ENCODE peak calls at places on chromosome X, in six cellular contexts. S is brain microvascular endothelial cell; J is Peyer's patch; N is adrenal gland; O is colonic mucosa; Q is CD4-positive, CD25-positive, alpha-beta regulatory T cell. F is an unnamed sample.

GRCh38 chrX:143455045-143455444 is 62.2 kb downstream of the SPANXN3 start:
- DNase-seq in J (no peak), Q (no peak), N (no peak), S (peak), O (no peak), F (peak)

GRCh38 chrX:74449937-74450330 is 28.6 kb downstream of the SLC16A2 start:
- DNase-seq in S (peak), Q (no peak), O (no peak), J (no peak), N (no peak), F (no peak)

GRCh38 chrX:154351183-154352011 is 23.0 kb downstream of the FLNA start:
- DNase-seq in O (no peak), Q (no peak), J (peak), N (no peak), S (no peak), F (no peak)

GRCh38 chrX:11666180-11666579 is 460 bp upstream of the ARHGAP6 start:
- DNase-seq in N (no peak), Q (no peak), O (no peak), S (no peak), J (no peak), F (no peak)

GRCh38 chrX:135489542-135489941 is 30.9 kb upstream of the INTS6L start:
- DNase-seq in S (no peak), J (no peak), O (no peak), Q (no peak), N (no peak), F (no peak)

GRCh38 chrX:148310402-148311200 is 189.8 kb upstream of the AFF2 start:
- DNase-seq in N (no peak), J (peak), Q (peak), S (no peak), O (no peak), F (no peak)

GRCh38 chrX:119381349-119381944 is 17.7 kb upstream of the SLC25A43 start:
- DNase-seq in N (no peak), J (no peak), Q (no peak), S (no peak), O (no peak), F (no peak)

GRCh38 chrX:292900-293897 is 12.0 kb downstream of the PLCXD1 start:
- DNase-seq in J (peak), O (peak), N (no peak), S (no peak), Q (no peak), F (no peak)

GRCh38 chrX:129523076-129524055 is at the start of gene SMARCA1:
- DNase-seq in J (peak), S (peak), O (peak), N (peak), Q (no peak), F (no peak)

GRCh38 chrX:86103061-86103460 is 45.2 kb upstream of the DACH2 start:
- DNase-seq in J (no peak), Q (no peak), S (no peak), N (no peak), O (no peak), F (no peak)

GRCh38 chrX:38806875-38807601 is 5.8 kb downstream of the MID1IP1 start:
- DNase-seq in O (no peak), Q (no peak), N (no peak), S (no peak), J (no peak), F (no peak)

GRCh38 chrX:54066841-54067240 is 22.6 kb upstream of the PHF8 start:
- DNase-seq in J (no peak), O (no peak), S (no peak), Q (no peak), N (no peak), F (no peak)

GRCh38 chrX:96591418-96591817 is 93.2 kb upstream of the DIAPH2 start:
- DNase-seq in N (peak), O (no peak), J (no peak), S (no peak), Q (no peak), F (no peak)

GRCh38 chrX:115584715-115585114 is 23.7 kb downstream of the PLS3 start:
- DNase-seq in N (no peak), J (no peak), Q (no peak), O (no peak), S (no peak), F (no peak)

GRCh38 chrX:46757593-46757992 is 1.3 kb downstream of the SLC9A7 start:
- DNase-seq in J (no peak), O (no peak), S (no peak), Q (no peak), N (no peak), F (no peak)

GRCh38 chrX:119516157-119516702 is 48.0 kb downstream of the SLC25A5 start:
- DNase-seq in N (peak), Q (peak), J (peak), O (peak), S (peak), F (no peak)

GRCh38 chrX:154534526-154535322 is 11.9 kb downstream of the G6PD start:
- DNase-seq in J (peak), Q (peak), N (peak), O (peak), S (peak), F (no peak)

GRCh38 chrX:46595084-46595483 is 21.5 kb downstream of the CHST7 start:
- DNase-seq in J (no peak), O (no peak), Q (no peak), N (no peak), S (no peak), F (no peak)

GRCh38 chrX:122880952-122881351 is 303.1 kb upstream of the GRIA3 start:
- DNase-seq in S (no peak), J (no peak), N (no peak), O (no peak), Q (no peak), F (no peak)

GRCh38 chrX:28225508-28225907 is 244.3 kb upstream of the DCAF8L1 start:
- DNase-seq in J (no peak), N (no peak), S (peak), Q (no peak), O (no peak), F (no peak)

GRCh38 chrX:9370888-9371287 is 94.0 kb upstream of the TBL1X start:
- DNase-seq in S (no peak), O (no peak), Q (no peak), J (no peak), N (no peak), F (peak)

GRCh38 chrX:65034641-65035450 is 58.6 kb upstream of the ZC4H2 start:
- DNase-seq in J (peak), N (peak), O (peak), S (peak), Q (peak), F (peak)

GRCh38 chrX:11965436-11965835 is 172.8 kb upstream of the FRMPD4 start:
- DNase-seq in J (no peak), Q (no peak), N (no peak), O (no peak), S (no peak), F (no peak)

GRCh38 chrX:106862972-106863688 is 40.0 kb downstream of the RIPPLY1 start:
- DNase-seq in S (peak), J (peak), Q (no peak), N (peak), O (peak), F (no peak)

GRCh38 chrX:49075347-49075746 is 1.5 kb upstream of the PRAF2 start:
- DNase-seq in S (no peak), N (no peak), J (no peak), O (no peak), Q (no peak), F (no peak)

GRCh38 chrX:66200855-66201795 is 37.1 kb downstream of the HEPH start:
- DNase-seq in N (no peak), S (no peak), Q (no peak), J (no peak), O (peak), F (no peak)

GRCh38 chrX:45540181-45540580 is 339.5 kb upstream of the DIPK2B start:
- DNase-seq in Q (no peak), J (no peak), O (no peak), S (no peak), N (no peak), F (no peak)

GRCh38 chrX:1224954-1225353 is 12.5 kb upstream of the CRLF2 start:
- DNase-seq in O (no peak), J (no peak), S (no peak), Q (no peak), N (no peak), F (no peak)

GRCh38 chrX:121110536-121110935 is 63.1 kb downstream of the GLUD2 start:
- DNase-seq in O (no peak), N (no peak), J (no peak), Q (no peak), S (no peak), F (no peak)

GRCh38 chrX:120402363-120402762 is 40.5 kb downstream of the ATP1B4 start:
- DNase-seq in S (no peak), J (no peak), N (no peak), O (no peak), Q (no peak), F (no peak)

GRCh38 chrX:19127649-19128168 is 5.4 kb upstream of the ADGRG2 start:
- DNase-seq in S (peak), N (peak), J (no peak), O (no peak), Q (no peak), F (peak)

GRCh38 chrX:12974217-12974796 is 603 bp upstream of the TMSB4X start:
- DNase-seq in Q (peak), N (peak), S (no peak), O (peak), J (peak), F (peak)

GRCh38 chrX:1248381-1249061 is 20.1 kb upstream of the CSF2RA start:
- DNase-seq in N (no peak), J (no peak), O (no peak), S (no peak), Q (no peak), F (no peak)

GRCh38 chrX:20066968-20067708 is 49.6 kb downstream of the MAP7D2 start:
- DNase-seq in N (peak), O (peak), J (peak), Q (no peak), S (peak), F (no peak)

GRCh38 chrX:663841-664240 is 33.2 kb downstream of the SHOX start:
- DNase-seq in O (no peak), N (no peak), S (no peak), J (no peak), Q (no peak), F (no peak)

DNA sequence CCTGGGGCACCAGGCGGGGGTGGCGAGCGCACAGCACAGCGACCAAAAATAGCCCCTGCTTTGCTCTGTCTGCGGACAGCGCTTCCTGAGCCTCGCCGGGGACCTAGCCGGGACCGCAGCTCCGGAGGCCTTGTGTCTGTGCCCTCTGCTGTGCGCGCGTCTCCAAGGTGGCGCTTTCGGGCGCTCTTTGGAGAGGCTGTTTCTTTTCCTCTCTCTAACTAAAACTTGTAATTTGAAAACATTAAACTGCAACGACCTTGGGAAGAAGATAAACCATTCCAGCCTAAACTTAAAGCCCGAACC is 3.4 kb downstream of the ARX start:
- DNase-seq in Q (no peak), O (no peak), N (no peak), J (no peak), S (no peak), F (no peak)
- H3K4me3 ChIP-seq in Q (no peak), O (no peak), N (no peak), J (peak), S (no peak), F (no peak)

DNA sequence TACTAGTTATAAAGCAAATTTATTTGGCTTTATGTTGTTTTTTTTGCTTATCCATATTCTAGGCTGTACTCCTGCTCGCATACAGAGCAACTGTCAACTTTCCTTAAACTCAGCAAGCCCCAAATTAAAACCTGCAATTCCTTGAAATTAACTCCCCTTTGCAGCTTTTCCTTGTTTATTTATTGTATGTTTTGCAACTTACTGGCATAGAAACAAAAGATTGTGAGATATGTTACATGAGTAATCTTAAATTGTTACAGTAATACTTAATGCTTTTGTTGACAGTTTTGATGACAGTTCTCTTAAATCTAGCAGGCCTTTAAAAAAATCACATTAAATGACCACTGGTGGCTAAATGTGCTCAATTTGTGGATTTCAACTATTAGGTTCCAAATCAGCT is 4.5 kb downstream of the DDX3X start:
- DNase-seq in N (no peak), O (no peak), J (no peak), Q (no peak), S (no peak), F (no peak)
- H3K4me3 ChIP-seq in N (peak), O (no peak), J (no peak), Q (peak), S (no peak), F (no peak)

GRCh38 chrX:152895724-152896420 is 2.0 kb upstream of the ZNF185 start:
- DNase-seq in J (peak), Q (no peak), N (no peak), S (no peak), O (peak), F (no peak)

GRCh38 chrX:152896450-152896849 is 1.4 kb upstream of the ZNF185 start:
- DNase-seq in N (no peak), J (no peak), Q (no peak), S (peak), O (no peak), F (no peak)

GRCh38 chrX:152899111-152899873 is 1.4 kb downstream of the ZNF185 start:
- DNase-seq in O (no peak), N (no peak), J (no peak), S (no peak), Q (no peak), F (no peak)

GRCh38 chrX:152898442-152898841 is 575 bp downstream of the ZNF185 start:
- DNase-seq in N (no peak), O (no peak), S (no peak), J (no peak), Q (no peak), F (no peak)

DNA sequence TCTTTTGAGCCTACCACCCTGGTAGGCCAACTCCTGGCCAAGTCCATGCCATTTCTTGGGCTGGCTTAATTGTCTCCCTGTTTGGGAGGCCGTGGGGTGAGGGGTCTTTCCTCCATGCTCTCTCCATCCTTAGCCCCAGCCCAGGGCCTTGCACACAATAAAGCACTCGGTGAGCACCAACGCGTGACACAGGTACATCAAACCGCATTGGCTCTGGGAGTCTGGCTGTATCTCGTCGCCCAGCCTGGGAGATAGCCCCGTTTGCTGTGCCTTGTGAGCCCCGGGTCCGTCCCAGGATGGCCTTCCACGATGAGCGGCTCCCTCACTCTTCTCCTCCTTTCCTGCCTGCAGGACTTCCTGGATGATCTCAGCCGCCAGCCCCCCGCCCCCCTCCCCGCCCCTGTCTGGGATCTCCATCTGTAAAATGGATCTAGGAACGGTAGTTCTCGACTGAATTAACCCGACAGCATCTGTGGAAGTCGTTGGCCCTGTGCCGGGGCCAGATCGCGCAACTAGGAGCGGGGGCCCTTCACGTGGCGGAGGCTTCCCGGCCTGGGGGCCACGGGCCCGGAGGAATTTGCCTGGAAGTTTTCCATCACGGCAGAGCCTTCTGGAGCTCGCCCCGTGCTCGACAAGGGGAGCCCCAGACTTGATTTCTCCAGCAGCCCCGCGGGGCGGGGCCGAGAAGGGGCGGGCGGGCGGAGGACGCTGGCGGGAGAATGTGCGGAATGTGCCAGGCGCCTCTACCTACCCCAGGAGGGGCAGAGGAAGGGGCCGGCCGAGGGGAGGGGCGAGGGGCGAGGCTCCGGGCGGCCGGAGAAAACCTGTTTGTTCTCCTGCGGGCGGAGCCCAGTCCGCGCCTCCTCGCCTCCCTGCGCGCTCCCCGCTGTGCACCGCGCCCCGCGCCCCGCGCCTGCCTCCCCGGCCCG is at the start of gene ZNF185:
- DNase-seq in J (no peak), S (no peak), Q (no peak), O (peak), N (peak), F (no peak)
- H3K4me3 ChIP-seq in J (peak), S (peak), Q (no peak), O (peak), N (peak), F (peak)

GRCh38 chrX:22975786-22976185 is 24.0 kb upstream of the DDX53 start:
- DNase-seq in J (no peak), N (no peak), O (no peak), S (no peak), Q (no peak), F (no peak)
- H3K4me3 ChIP-seq in J (no peak), N (no peak), O (no peak), S (no peak), Q (no peak), F (no peak)

DNA sequence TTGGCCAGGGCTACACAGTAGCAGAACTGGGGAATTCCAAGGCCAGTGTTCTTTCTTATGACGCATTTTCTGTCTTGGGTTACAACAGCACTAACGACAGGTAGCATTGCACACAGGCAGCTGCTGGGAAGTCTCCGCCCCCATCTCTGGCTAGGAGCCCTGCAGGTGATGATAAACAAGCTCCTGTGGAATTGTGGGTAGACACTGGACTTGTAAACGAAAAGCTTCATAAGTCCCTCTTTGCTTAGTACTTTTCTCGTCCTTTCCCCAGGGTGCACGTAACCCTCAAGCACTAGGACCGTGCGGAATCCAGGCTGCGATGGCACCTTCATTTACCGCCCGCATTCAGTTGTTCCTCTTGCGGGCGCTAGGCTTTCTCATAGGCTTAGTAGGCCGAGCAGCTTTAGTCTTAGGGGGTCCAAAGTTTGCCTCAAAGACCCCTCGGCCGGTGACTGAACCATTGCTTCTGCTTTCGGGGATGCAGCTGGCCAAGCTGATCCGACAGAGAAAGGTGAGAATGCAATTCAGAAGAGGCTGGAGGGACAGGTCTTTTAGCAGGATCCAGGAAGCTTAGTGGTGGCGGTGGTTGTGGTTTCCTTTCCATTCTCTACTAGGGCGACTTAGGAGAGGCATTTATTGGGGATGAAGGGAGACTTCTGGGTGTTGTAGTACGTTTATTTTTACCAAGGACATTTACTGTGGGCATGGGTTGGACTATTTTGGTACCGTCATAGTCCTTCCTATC is at the start of gene FAAH2:
- DNase-seq in S (no peak), O (peak), J (peak), Q (peak), N (peak), F (no peak)
- H3K4me3 ChIP-seq in S (no peak), O (peak), J (peak), Q (peak), N (peak), F (no peak)

GRCh38 chrX:16119353-16120220 is 3.8 kb upstream of the GRPR start:
- DNase-seq in O (no peak), Q (no peak), J (no peak), S (no peak), N (no peak), F (no peak)

GRCh38 chrX:16123222-16123786 is at the start of gene GRPR:
- DNase-seq in J (peak), O (peak), S (peak), Q (peak), N (peak), F (peak)

GRCh38 chrX:16125520-16126149 is 2.3 kb downstream of the GRPR start:
- DNase-seq in Q (no peak), O (no peak), S (no peak), N (no peak), J (no peak), F (no peak)

GRCh38 chrX:16124201-16124600 is 836 bp downstream of the GRPR start:
- DNase-seq in O (no peak), Q (no peak), N (no peak), S (no peak), J (no peak), F (no peak)

GRCh38 chrX:16120431-16120830 is 2.9 kb upstream of the GRPR start:
- DNase-seq in S (no peak), J (no peak), N (no peak), Q (no peak), O (no peak), F (no peak)
- H3K4me3 ChIP-seq in S (no peak), J (no peak), N (no peak), Q (no peak), O (no peak), F (no peak)

DNA sequence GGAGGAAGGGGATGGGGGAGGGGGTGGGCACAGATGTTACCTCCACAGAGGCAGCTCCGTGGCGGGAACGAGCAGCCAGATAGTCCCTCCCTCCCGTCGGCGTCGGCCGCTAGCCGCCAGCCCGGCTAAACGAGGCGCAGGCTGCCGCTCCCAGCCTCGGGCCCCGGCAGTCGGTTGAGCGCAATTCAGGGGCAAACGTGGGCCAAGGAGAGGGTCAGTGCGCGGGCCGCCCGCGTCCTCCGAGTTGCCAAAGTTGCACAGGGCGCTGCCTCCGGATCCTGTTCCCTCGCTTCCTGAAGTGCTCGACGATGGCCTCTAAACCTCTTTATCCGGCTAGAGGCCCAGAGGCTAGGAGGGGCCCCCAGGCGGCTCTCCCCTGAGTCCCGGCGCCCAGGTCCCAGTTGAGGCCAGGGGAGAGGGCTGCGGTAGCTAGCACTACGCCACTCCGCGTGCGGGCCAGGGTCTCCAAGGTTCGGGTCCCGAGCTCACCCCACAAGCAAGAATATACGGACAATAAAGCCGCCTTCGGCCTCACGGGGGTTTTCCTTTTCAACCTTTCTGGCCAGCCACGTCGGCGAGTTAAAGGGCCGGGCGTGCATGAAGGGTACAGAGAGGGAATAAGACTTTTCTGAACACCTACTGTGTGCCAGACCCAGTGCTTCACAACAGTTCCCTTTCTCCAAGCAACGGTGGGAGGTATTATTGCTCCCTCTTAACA is 138.7 kb upstream of the ZIC3 start:
- DNase-seq in Q (no peak), O (no peak), N (no peak), J (no peak), S (no peak), F (no peak)
- H3K4me3 ChIP-seq in Q (no peak), O (peak), N (peak), J (peak), S (peak), F (peak)

F was measured in skeletal muscle cell.